ENCODE peak calls at places on chromosomes 3 and 15, in four cellular contexts. One of them, this sample, is unnamed.

GRCh38 chr15:55897560-55898336 is 95.7 kb downstream of the NEDD4 start:
- DNase-seq in fibroblast of pulmonary artery: peak; percentile 73
- DNase-seq in OCI-LY7: peak; percentile 14
- DNase-seq in HFF-Myc: peak; percentile 56
- DNase-seq in this sample: no peak

GRCh38 chr3:72347819-72348319 is 500.4 kb downstream of the SHQ1 start:
- DNase-seq in fibroblast of pulmonary artery: peak; percentile 89
- DNase-seq in OCI-LY7: no peak
- DNase-seq in HFF-Myc: no peak
- DNase-seq in this sample: peak; percentile 31

GRCh38 chr3:58222161-58222724 is 11.5 kb upstream of the DNASE1L3 start:
- DNase-seq in fibroblast of pulmonary artery: no peak
- DNase-seq in OCI-LY7: peak; percentile 49
- DNase-seq in HFF-Myc: no peak
- DNase-seq in this sample: no peak

GRCh38 chr3:117666316-117666715 is 956.7 kb downstream of the TUSC7 start:
- DNase-seq in fibroblast of pulmonary artery: no peak
- DNase-seq in OCI-LY7: no peak
- DNase-seq in HFF-Myc: no peak
- DNase-seq in this sample: no peak

GRCh38 chr15:73941044-73941443 is 14.8 kb downstream of the LOXL1 start:
- DNase-seq in fibroblast of pulmonary artery: peak; percentile 91
- DNase-seq in OCI-LY7: no peak
- DNase-seq in HFF-Myc: no peak
- DNase-seq in this sample: no peak

GRCh38 chr3:19903649-19904048 is 30.4 kb downstream of the EFHB start:
- DNase-seq in fibroblast of pulmonary artery: no peak
- DNase-seq in OCI-LY7: no peak
- DNase-seq in HFF-Myc: no peak
- DNase-seq in this sample: no peak

GRCh38 chr3:31695280-31696008 is 162.7 kb downstream of the STT3B start:
- DNase-seq in fibroblast of pulmonary artery: no peak
- DNase-seq in OCI-LY7: peak; percentile 33
- DNase-seq in HFF-Myc: no peak
- DNase-seq in this sample: no peak

GRCh38 chr15:39232512-39232911 is 348.4 kb upstream of the THBS1 start:
- DNase-seq in fibroblast of pulmonary artery: peak; percentile 62
- DNase-seq in OCI-LY7: no peak
- DNase-seq in HFF-Myc: no peak
- DNase-seq in this sample: no peak

GRCh38 chr3:284316-284715 is 87.8 kb downstream of the CHL1 start:
- DNase-seq in fibroblast of pulmonary artery: no peak
- DNase-seq in OCI-LY7: no peak
- DNase-seq in HFF-Myc: no peak
- DNase-seq in this sample: no peak

GRCh38 chr3:3815206-3815605 is 16.0 kb downstream of the LRRN1 start:
- DNase-seq in fibroblast of pulmonary artery: no peak
- DNase-seq in OCI-LY7: no peak
- DNase-seq in HFF-Myc: no peak
- DNase-seq in this sample: no peak

DNA sequence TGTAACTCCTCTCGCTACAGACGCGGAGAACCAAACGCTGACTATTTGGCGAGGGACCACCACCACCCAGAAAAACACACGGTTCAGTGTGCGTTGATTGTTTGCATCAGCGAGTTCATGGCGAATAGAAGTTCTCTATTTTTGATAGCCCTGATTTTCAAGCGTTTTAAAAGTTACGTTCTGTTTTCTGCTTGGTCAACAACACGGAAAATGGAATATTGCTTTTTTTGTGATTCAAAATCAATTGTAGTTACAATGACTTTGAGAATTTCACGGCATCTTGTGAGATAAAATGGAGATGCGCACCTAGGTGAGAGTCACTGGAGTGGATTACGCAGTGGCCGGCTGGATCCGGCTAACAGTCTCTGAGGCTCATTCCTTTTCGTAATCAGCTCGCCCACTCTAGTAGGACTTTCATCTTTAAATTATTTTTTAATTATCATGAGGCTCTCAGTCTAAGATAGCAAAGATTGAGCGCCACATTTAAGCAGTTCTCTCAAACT is 54.8 kb downstream of the CCDC54 start:
- DNase-seq in fibroblast of pulmonary artery: peak; percentile 21
- DNase-seq in OCI-LY7: no peak
- DNase-seq in HFF-Myc: no peak
- DNase-seq in this sample: no peak
- TF ChIP-seq CTCF in fibroblast of pulmonary artery: no peak
- TF ChIP-seq CTCF in OCI-LY7: no peak
- TF ChIP-seq CTCF in HFF-Myc: no peak
- TF ChIP-seq CTCF in this sample: no peak

GRCh38 chr3:128062033-128062745 is 10.0 kb downstream of the SEC61A1 start:
- DNase-seq in fibroblast of pulmonary artery: no peak
- DNase-seq in OCI-LY7: no peak
- DNase-seq in HFF-Myc: no peak
- DNase-seq in this sample: no peak
- H3K4me3 ChIP-seq in fibroblast of pulmonary artery: no peak overlapping the region
- H3K4me3 ChIP-seq in OCI-LY7: no peak overlapping the region
- H3K4me3 ChIP-seq in HFF-Myc: no peak overlapping the region
- H3K4me3 ChIP-seq in this sample: no peak overlapping the region

GRCh38 chr3:194686414-194686815 is 732 bp downstream of the FAM43A start:
- DNase-seq in fibroblast of pulmonary artery: no peak
- DNase-seq in OCI-LY7: no peak
- DNase-seq in HFF-Myc: no peak
- DNase-seq in this sample: no peak

GRCh38 chr3:194687638-194688206 is 2.0 kb downstream of the FAM43A start:
- DNase-seq in fibroblast of pulmonary artery: peak; percentile 76
- DNase-seq in OCI-LY7: peak; percentile 87
- DNase-seq in HFF-Myc: no peak
- DNase-seq in this sample: no peak

GRCh38 chr3:194685050-194685722 is 497 bp upstream of the FAM43A start:
- DNase-seq in fibroblast of pulmonary artery: no peak
- DNase-seq in OCI-LY7: no peak
- DNase-seq in HFF-Myc: no peak
- DNase-seq in this sample: no peak

GRCh38 chr3:194686816-194687637 is 1.3 kb downstream of the FAM43A start:
- DNase-seq in fibroblast of pulmonary artery: peak; percentile 58
- DNase-seq in OCI-LY7: peak; percentile 53
- DNase-seq in HFF-Myc: no peak
- DNase-seq in this sample: no peak

DNA sequence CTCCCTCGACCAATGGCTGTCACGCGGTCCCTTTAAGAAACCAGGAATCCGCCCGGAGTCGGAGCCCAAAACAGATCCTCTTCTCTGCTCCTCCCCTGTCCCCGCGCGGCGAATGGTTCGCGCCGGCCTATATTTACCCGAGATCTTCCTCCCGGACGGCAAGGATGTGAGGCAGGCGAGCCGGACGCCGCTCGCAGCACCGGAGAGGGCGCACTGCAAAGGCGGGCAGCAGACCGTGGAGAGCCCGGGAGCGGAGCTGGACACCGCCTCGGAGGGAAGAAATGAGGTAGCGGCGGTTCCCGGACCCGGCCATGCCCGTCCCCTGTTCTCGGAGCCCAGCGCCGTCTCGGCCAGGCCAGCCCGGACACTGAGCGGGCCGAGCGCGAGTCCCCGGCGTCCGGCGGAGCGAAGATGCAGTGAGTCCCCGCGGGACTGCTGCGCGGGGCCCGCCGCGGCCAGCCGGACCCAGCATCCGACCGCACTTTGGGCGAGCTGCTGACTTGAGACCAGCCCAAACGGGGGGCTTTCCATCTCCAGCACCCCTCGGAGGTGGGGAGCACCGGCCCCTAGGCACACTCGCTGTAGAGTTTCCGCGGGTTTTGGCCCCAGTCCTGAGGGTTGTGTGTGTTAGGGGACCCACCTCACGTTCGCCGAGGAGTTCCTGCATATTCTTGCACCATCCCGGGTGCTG is at the start of gene FAM43A:
- DNase-seq in fibroblast of pulmonary artery: peak; percentile 98
- DNase-seq in OCI-LY7: peak; percentile 90
- DNase-seq in HFF-Myc: peak; percentile 74
- DNase-seq in this sample: no peak
- TF ChIP-seq CTCF in fibroblast of pulmonary artery: peak; percentile 29
- TF ChIP-seq CTCF in OCI-LY7: peak; percentile 41
- TF ChIP-seq CTCF in HFF-Myc: no peak
- TF ChIP-seq CTCF in this sample: no peak

GRCh38 chr3:136152963-136153362 is 43.2 kb downstream of the MSL2 start:
- DNase-seq in fibroblast of pulmonary artery: no peak
- DNase-seq in OCI-LY7: no peak
- DNase-seq in HFF-Myc: no peak
- DNase-seq in this sample: no peak

GRCh38 chr3:136146981-136147729 is 49.0 kb downstream of the MSL2 start:
- DNase-seq in fibroblast of pulmonary artery: no peak
- DNase-seq in OCI-LY7: no peak
- DNase-seq in HFF-Myc: no peak
- DNase-seq in this sample: no peak

GRCh38 chr3:136151219-136151618 is 44.9 kb downstream of the MSL2 start:
- DNase-seq in fibroblast of pulmonary artery: no peak
- DNase-seq in OCI-LY7: no peak
- DNase-seq in HFF-Myc: no peak
- DNase-seq in this sample: no peak

GRCh38 chr3:136152176-136152843 is 43.8 kb downstream of the MSL2 start:
- DNase-seq in fibroblast of pulmonary artery: no peak
- DNase-seq in OCI-LY7: no peak
- DNase-seq in HFF-Myc: no peak
- DNase-seq in this sample: no peak

DNA sequence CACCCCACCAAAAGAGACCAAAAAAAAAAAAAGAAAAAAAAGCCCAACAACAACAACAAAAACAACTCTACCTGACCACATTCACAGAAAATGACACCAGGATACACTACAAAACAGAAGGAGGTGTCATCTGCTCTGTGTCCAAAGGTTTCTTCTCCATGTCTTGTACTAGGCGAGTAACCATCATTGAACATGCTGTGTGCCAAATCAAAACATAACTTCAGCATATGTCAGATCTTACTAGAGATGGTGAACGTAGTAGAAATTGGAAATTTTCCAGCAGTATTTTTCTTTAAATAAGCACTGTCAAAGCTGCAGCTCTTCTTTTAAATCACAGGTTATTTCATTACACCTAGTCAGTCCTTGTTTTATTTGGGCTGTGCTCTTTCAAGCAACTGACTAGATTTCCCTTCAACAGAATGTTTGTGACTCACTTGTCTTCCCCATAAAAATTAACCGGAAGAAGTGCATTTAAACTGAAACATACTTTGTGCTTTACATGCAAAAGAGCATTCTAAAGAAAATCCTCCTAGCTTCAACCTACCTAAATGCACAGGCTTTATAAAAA is 46.5 kb downstream of the MSL2 start:
- DNase-seq in fibroblast of pulmonary artery: peak; percentile 11
- DNase-seq in OCI-LY7: no peak
- DNase-seq in HFF-Myc: peak; percentile 19
- DNase-seq in this sample: no peak
- H3K4me3 ChIP-seq in fibroblast of pulmonary artery: no peak overlapping the region
- H3K4me3 ChIP-seq in OCI-LY7: no peak overlapping the region
- H3K4me3 ChIP-seq in HFF-Myc: no peak overlapping the region
- H3K4me3 ChIP-seq in this sample: no peak overlapping the region

DNA sequence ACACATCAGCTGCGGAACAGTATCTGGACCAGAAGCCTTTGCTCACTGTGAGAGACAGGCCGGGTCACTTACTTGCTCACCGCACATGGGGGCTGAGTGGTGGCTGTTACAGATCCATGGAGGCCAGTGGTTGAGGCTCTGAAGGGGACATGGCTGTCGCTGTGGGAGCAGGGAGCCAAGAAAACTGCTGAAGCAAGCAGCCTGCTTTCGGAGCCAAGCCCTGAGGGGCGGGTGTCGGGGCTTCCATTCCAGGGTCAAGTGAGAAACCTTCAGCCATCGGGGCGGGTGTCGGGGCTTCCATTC is 42.3 kb upstream of the ADAMTS17 start:
- DNase-seq in fibroblast of pulmonary artery: no peak
- DNase-seq in OCI-LY7: no peak
- DNase-seq in HFF-Myc: no peak
- DNase-seq in this sample: no peak
- TF ChIP-seq CTCF in fibroblast of pulmonary artery: no peak
- TF ChIP-seq CTCF in OCI-LY7: peak; percentile 4
- TF ChIP-seq CTCF in HFF-Myc: no peak
- TF ChIP-seq CTCF in this sample: no peak

DNA sequence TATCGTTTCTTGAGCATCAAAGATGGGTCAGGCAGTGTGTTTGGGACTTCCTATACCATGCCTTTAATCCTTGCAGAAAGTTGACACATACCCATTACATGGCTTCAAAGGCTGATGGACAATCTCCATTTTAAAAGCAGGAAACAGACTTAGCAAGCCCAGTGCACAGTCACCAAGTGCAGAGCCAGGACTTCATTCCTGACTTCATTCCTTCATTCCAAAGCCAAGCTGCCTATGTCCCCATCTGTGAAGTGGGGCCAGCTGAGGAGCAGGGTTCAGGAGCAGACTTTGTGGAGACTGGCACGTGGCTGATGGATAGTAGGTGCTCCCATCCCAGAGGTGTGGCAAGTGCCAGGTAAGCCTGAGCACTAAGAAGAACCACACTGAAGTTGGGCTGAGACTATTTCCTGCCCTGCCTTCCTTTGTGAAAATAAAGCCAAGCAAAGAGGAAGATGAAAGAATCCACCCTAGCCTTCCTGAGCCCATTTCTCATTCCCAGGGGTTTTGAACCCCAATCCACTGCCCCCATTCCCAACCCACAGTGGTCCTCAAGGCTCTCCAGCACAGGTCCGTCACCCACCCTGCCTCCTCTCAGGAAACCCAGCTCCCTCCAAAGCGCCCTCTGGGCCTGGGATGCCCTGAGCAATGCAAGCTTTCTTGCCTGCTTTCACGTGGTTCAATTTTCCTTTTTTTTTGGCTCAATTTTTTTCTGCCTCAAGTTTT is 1.8 kb downstream of the CX3CR1 start:
- DNase-seq in fibroblast of pulmonary artery: no peak
- DNase-seq in OCI-LY7: no peak
- DNase-seq in HFF-Myc: no peak
- DNase-seq in this sample: no peak
- H3K4me3 ChIP-seq in fibroblast of pulmonary artery: no peak overlapping the region
- H3K4me3 ChIP-seq in OCI-LY7: no peak overlapping the region
- H3K4me3 ChIP-seq in HFF-Myc: no peak overlapping the region
- H3K4me3 ChIP-seq in this sample: no peak overlapping the region

GRCh38 chr3:124034809-124035152 is 42.9 kb upstream of the ROPN1 start:
- DNase-seq in fibroblast of pulmonary artery: no peak
- DNase-seq in OCI-LY7: no peak
- DNase-seq in HFF-Myc: no peak
- DNase-seq in this sample: no peak
- TF ChIP-seq CTCF in fibroblast of pulmonary artery: no peak
- TF ChIP-seq CTCF in OCI-LY7: no peak
- TF ChIP-seq CTCF in HFF-Myc: no peak
- TF ChIP-seq CTCF in this sample: no peak

This sample was measured in GM12864.